ENCODE peak calls at places on chromosome 19, in eight cellular contexts. One of them, this sample, is unnamed.

GRCh38 chr19:33303791-33304759 is 1.7 kb upstream of the CEBPA start:
- DNase-seq in astrocyte of the cerebellum: no peak
- DNase-seq in AG04450: no peak
- DNase-seq in HFFc6: no peak
- DNase-seq in left ventricle myocardium inferior: no peak
- DNase-seq in AG09309: no peak
- DNase-seq in brain microvascular endothelial cell: no peak
- DNase-seq in adrenal gland: no peak
- DNase-seq in this sample: no peak

GRCh38 chr19:32646556-32646955 is 28.4 kb downstream of the ANKRD27 start:
- DNase-seq in astrocyte of the cerebellum: no peak
- DNase-seq in AG04450: no peak
- DNase-seq in HFFc6: no peak
- DNase-seq in left ventricle myocardium inferior: no peak
- DNase-seq in AG09309: no peak
- DNase-seq in brain microvascular endothelial cell: no peak
- DNase-seq in adrenal gland: no peak
- DNase-seq in this sample: no peak

GRCh38 chr19:36460046-36460445 is 29.3 kb downstream of the ZNF566 start:
- DNase-seq in astrocyte of the cerebellum: no peak
- DNase-seq in AG04450: no peak
- DNase-seq in HFFc6: peak; percentile 38
- DNase-seq in left ventricle myocardium inferior: no peak
- DNase-seq in AG09309: no peak
- DNase-seq in brain microvascular endothelial cell: no peak
- DNase-seq in adrenal gland: no peak
- DNase-seq in this sample: no peak

GRCh38 chr19:46428278-46429141 is at the start of gene PNMA8C:
- DNase-seq in astrocyte of the cerebellum: no peak
- DNase-seq in AG04450: no peak
- DNase-seq in HFFc6: peak; percentile 25
- DNase-seq in left ventricle myocardium inferior: peak; percentile 75
- DNase-seq in AG09309: no peak
- DNase-seq in brain microvascular endothelial cell: peak; percentile 57
- DNase-seq in adrenal gland: peak; percentile 96
- DNase-seq in this sample: no peak

GRCh38 chr19:17183271-17183757 is 31.8 kb upstream of the USE1 start:
- DNase-seq in astrocyte of the cerebellum: no peak
- DNase-seq in AG04450: no peak
- DNase-seq in HFFc6: no peak
- DNase-seq in left ventricle myocardium inferior: no peak
- DNase-seq in AG09309: no peak
- DNase-seq in brain microvascular endothelial cell: no peak
- DNase-seq in adrenal gland: no peak
- DNase-seq in this sample: peak; percentile 61

GRCh38 chr19:11155373-11156120 is at the start of gene SPC24:
- DNase-seq in astrocyte of the cerebellum: peak; percentile 97
- DNase-seq in AG04450: peak; percentile 98
- DNase-seq in HFFc6: peak; percentile 99
- DNase-seq in left ventricle myocardium inferior: peak; percentile 94
- DNase-seq in AG09309: peak; percentile 95
- DNase-seq in brain microvascular endothelial cell: peak; percentile 98
- DNase-seq in adrenal gland: peak; percentile 98
- DNase-seq in this sample: peak; percentile 100

GRCh38 chr19:31548941-31549340 is 199.7 kb upstream of the TSHZ3 start:
- DNase-seq in astrocyte of the cerebellum: no peak
- DNase-seq in AG04450: peak; percentile 11
- DNase-seq in HFFc6: peak; percentile 4
- DNase-seq in left ventricle myocardium inferior: peak; percentile 18
- DNase-seq in AG09309: no peak
- DNase-seq in brain microvascular endothelial cell: peak; percentile 2
- DNase-seq in adrenal gland: no peak
- DNase-seq in this sample: no peak

GRCh38 chr19:54164369-54165068 is 5.0 kb upstream of the LENG1 start:
- DNase-seq in astrocyte of the cerebellum: no peak
- DNase-seq in AG04450: no peak
- DNase-seq in HFFc6: no peak
- DNase-seq in left ventricle myocardium inferior: no peak
- DNase-seq in AG09309: no peak
- DNase-seq in brain microvascular endothelial cell: no peak
- DNase-seq in adrenal gland: peak; percentile 81
- DNase-seq in this sample: no peak

GRCh38 chr19:49448432-49448786 is 3.2 kb downstream of the PIH1D1 start:
- DNase-seq in astrocyte of the cerebellum: no peak
- DNase-seq in AG04450: no peak
- DNase-seq in HFFc6: no peak
- DNase-seq in left ventricle myocardium inferior: no peak
- DNase-seq in AG09309: no peak
- DNase-seq in brain microvascular endothelial cell: no peak
- DNase-seq in adrenal gland: no peak
- DNase-seq in this sample: no peak

GRCh38 chr19:50046649-50047503 is 21.1 kb downstream of the ZNF473 start:
- DNase-seq in astrocyte of the cerebellum: no peak
- DNase-seq in AG04450: no peak
- DNase-seq in HFFc6: no peak
- DNase-seq in left ventricle myocardium inferior: peak; percentile 42
- DNase-seq in AG09309: no peak
- DNase-seq in brain microvascular endothelial cell: peak; percentile 7
- DNase-seq in adrenal gland: no peak
- DNase-seq in this sample: no peak

GRCh38 chr19:55474269-55475265 is 1.9 kb upstream of the ZNF628 start:
- DNase-seq in astrocyte of the cerebellum: peak; percentile 75
- DNase-seq in AG04450: no peak
- DNase-seq in HFFc6: no peak
- DNase-seq in left ventricle myocardium inferior: no peak
- DNase-seq in AG09309: peak; percentile 76
- DNase-seq in brain microvascular endothelial cell: no peak
- DNase-seq in adrenal gland: no peak
- DNase-seq in this sample: no peak

GRCh38 chr19:5001547-5002131 is 32.7 kb downstream of the KDM4B start:
- DNase-seq in astrocyte of the cerebellum: peak; percentile 43
- DNase-seq in AG04450: no peak
- DNase-seq in HFFc6: peak; percentile 75
- DNase-seq in left ventricle myocardium inferior: no peak
- DNase-seq in AG09309: peak; percentile 40
- DNase-seq in brain microvascular endothelial cell: peak; percentile 57
- DNase-seq in adrenal gland: peak; percentile 48
- DNase-seq in this sample: peak; percentile 58

GRCh38 chr19:12884926-12885748 is 1.9 kb downstream of the KLF1 start:
- DNase-seq in astrocyte of the cerebellum: no peak
- DNase-seq in AG04450: no peak
- DNase-seq in HFFc6: no peak
- DNase-seq in left ventricle myocardium inferior: peak; percentile 60
- DNase-seq in AG09309: no peak
- DNase-seq in brain microvascular endothelial cell: peak; percentile 18
- DNase-seq in adrenal gland: peak; percentile 43
- DNase-seq in this sample: peak; percentile 80
- TF ChIP-seq CTCF in astrocyte of the cerebellum: peak; percentile 45
- TF ChIP-seq CTCF in AG04450: peak; percentile 54
- TF ChIP-seq CTCF in HFFc6: peak; percentile 69
- TF ChIP-seq CTCF in left ventricle myocardium inferior: peak; percentile 71
- TF ChIP-seq CTCF in AG09309: peak; percentile 63
- TF ChIP-seq CTCF in brain microvascular endothelial cell: peak; percentile 69
- TF ChIP-seq CTCF in adrenal gland: peak; percentile 23
- TF ChIP-seq CTCF in this sample: peak; percentile 76

DNA sequence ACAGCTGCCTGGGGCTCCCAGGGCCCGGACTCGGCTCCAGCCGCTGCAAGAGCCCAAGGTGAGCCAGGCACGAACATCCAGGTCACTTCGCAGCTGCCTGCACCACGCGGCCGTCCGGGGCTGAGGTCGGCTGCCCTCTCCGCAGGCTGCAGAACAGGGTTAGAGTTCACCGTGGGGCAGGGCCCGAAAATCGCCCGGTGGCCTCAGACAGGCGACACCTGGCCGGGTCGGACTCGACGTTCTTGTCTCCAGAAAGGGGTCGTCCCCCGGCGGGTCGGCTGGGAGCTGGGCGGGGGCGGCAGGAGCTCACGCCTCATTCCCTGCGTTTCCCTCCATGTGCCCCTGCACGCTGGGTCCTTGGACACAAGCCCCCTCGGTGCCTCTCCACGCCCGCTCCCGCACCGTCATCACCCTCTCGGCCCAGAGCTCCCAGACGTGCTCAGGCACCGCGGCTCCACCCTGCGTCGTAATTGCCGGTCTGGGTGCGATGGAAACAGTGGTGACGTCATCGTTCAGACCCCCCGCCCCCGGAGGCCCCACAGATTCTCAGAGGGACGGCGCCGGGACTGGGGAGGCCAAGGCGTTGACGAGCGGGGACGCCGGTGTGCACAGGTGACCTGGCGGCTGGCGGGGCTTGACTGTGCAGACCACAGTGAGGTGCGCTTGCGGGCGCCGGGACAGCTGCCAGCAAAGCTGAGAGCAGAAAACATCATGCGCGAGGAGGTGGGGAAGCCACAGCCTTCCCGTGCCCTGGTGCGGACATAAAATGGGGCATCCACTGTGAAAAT is 4.0 kb upstream of the GRIN3B start:
- DNase-seq in astrocyte of the cerebellum: no peak
- DNase-seq in AG04450: no peak
- DNase-seq in HFFc6: peak; percentile 45
- DNase-seq in left ventricle myocardium inferior: no peak
- DNase-seq in AG09309: no peak
- DNase-seq in brain microvascular endothelial cell: peak; percentile 45
- DNase-seq in adrenal gland: no peak
- DNase-seq in this sample: peak; percentile 72
- TF ChIP-seq CTCF in astrocyte of the cerebellum: no peak
- TF ChIP-seq CTCF in AG04450: no peak
- TF ChIP-seq CTCF in HFFc6: no peak
- TF ChIP-seq CTCF in left ventricle myocardium inferior: no peak
- TF ChIP-seq CTCF in AG09309: no peak
- TF ChIP-seq CTCF in brain microvascular endothelial cell: no peak
- TF ChIP-seq CTCF in adrenal gland: no peak
- TF ChIP-seq CTCF in this sample: no peak

GRCh38 chr19:38849746-38850230 is at the start of gene HNRNPL:
- DNase-seq in astrocyte of the cerebellum: no peak
- DNase-seq in AG04450: no peak
- DNase-seq in HFFc6: no peak
- DNase-seq in left ventricle myocardium inferior: no peak
- DNase-seq in AG09309: no peak
- DNase-seq in brain microvascular endothelial cell: no peak
- DNase-seq in adrenal gland: no peak
- DNase-seq in this sample: peak; percentile 94

GRCh38 chr19:38850976-38851621 is 1.3 kb upstream of the HNRNPL start:
- DNase-seq in astrocyte of the cerebellum: no peak
- DNase-seq in AG04450: no peak
- DNase-seq in HFFc6: no peak
- DNase-seq in left ventricle myocardium inferior: peak; percentile 35
- DNase-seq in AG09309: no peak
- DNase-seq in brain microvascular endothelial cell: no peak
- DNase-seq in adrenal gland: peak; percentile 65
- DNase-seq in this sample: no peak

GRCh38 chr19:38849147-38849745 is 540 bp downstream of the HNRNPL start:
- DNase-seq in astrocyte of the cerebellum: peak; percentile 84
- DNase-seq in AG04450: peak; percentile 89
- DNase-seq in HFFc6: peak; percentile 90
- DNase-seq in left ventricle myocardium inferior: peak; percentile 97
- DNase-seq in AG09309: peak; percentile 62
- DNase-seq in brain microvascular endothelial cell: peak; percentile 91
- DNase-seq in adrenal gland: peak; percentile 97
- DNase-seq in this sample: peak; percentile 97

GRCh38 chr19:38851622-38852230 is 1.9 kb upstream of the HNRNPL start:
- DNase-seq in astrocyte of the cerebellum: peak; percentile 71
- DNase-seq in AG04450: peak; percentile 79
- DNase-seq in HFFc6: peak; percentile 83
- DNase-seq in left ventricle myocardium inferior: peak; percentile 95
- DNase-seq in AG09309: peak; percentile 62
- DNase-seq in brain microvascular endothelial cell: peak; percentile 78
- DNase-seq in adrenal gland: peak; percentile 93
- DNase-seq in this sample: peak; percentile 91

DNA sequence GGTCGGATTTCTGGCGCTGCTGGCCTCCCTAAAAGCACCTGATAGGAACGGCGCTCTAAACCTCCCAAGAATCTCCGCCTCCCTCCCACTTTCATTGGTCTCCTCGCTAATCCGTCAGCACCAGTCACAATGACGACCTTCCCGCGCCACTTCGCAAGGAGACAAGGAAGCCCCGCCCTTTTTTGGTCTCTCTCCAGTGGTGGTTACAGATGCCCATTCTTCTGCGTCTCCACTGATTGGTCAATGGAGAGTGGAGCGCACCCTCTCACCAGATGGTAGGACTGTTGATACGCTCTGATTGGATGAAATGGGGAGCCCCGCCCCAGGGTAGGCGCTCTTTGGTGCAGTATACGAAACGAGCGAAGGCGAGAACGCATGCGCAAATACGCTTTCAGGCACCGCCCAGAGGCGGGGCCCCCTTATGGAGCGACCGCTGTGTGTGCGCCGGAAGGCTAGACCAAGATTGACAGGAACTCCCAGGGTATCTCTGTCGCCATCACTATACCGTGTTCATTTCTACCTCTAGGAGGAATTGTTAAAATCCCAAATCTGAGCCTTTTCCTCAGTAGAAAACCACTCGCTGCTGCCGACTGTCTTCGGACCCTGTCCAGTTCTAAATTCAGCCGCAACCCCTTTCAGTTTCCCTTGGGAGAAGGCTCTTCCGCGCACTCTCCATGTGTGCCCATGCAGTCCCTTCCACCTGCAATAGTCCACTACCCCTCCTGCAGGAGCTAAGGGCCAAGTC is 617 bp upstream of the HNRNPL start:
- DNase-seq in astrocyte of the cerebellum: peak; percentile 100
- DNase-seq in AG04450: peak; percentile 100
- DNase-seq in HFFc6: peak; percentile 100
- DNase-seq in left ventricle myocardium inferior: peak; percentile 99
- DNase-seq in AG09309: peak; percentile 100
- DNase-seq in brain microvascular endothelial cell: peak; percentile 100
- DNase-seq in adrenal gland: peak; percentile 100
- DNase-seq in this sample: peak; percentile 93
- TF ChIP-seq CTCF in astrocyte of the cerebellum: peak; percentile 10
- TF ChIP-seq CTCF in AG04450: peak; percentile 23
- TF ChIP-seq CTCF in HFFc6: peak; percentile 47
- TF ChIP-seq CTCF in left ventricle myocardium inferior: peak; percentile 41
- TF ChIP-seq CTCF in AG09309: no peak
- TF ChIP-seq CTCF in brain microvascular endothelial cell: peak; percentile 14
- TF ChIP-seq CTCF in adrenal gland: peak; percentile 49
- TF ChIP-seq CTCF in this sample: no peak

DNA sequence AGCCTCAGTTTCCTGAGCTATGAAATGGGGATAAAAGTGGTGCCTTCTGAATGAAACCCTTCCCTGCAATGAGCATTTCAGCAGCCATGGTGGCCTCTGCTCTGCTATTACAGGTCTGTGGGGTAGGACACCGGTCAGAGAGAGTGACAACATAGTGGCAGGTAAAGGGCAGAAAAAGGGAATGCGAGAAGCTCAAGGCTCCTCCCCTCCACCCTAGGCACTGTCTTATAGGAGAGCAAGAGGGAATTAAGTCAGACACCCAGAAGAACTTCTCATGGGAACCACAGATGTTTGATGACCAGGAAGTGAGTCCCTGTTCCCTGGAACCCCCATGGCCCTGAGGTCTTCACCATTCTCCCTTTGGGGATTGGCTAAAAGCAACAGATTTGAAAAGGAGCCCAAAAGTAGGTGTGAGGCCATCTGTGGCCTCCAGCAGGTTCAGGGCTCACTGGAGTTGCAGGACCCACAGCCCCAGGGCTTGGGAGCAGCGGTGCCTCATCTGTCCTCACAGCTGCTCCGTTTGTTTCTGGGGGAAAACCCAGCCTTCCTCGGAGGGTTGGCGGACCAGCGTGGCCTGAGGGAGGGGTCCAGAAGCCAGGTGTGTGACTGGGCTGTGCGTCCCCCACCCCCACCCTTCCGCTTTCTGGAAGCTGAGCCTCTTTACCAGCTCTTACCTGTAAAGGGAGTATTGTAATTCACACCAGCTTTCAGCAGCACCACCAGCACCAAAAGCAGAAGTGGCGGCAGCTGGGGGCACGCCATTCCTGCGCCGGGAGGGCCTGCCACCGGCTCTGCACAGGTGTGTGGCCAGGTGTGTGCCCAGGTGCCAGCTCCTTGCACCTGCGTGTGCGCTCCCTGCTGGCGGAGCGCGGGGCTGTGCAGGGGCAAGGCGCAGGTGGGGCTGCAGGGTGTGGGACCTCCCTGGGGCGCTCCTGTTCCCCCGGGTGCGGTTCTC is 19.4 kb downstream of the IQCN start:
- DNase-seq in astrocyte of the cerebellum: no peak
- DNase-seq in AG04450: no peak
- DNase-seq in HFFc6: no peak
- DNase-seq in left ventricle myocardium inferior: no peak
- DNase-seq in AG09309: no peak
- DNase-seq in brain microvascular endothelial cell: no peak
- DNase-seq in adrenal gland: no peak
- DNase-seq in this sample: no peak
- TF ChIP-seq CTCF in astrocyte of the cerebellum: no peak
- TF ChIP-seq CTCF in AG04450: no peak
- TF ChIP-seq CTCF in HFFc6: peak; percentile 26
- TF ChIP-seq CTCF in left ventricle myocardium inferior: no peak
- TF ChIP-seq CTCF in AG09309: no peak
- TF ChIP-seq CTCF in brain microvascular endothelial cell: peak; percentile 4
- TF ChIP-seq CTCF in adrenal gland: no peak
- TF ChIP-seq CTCF in this sample: peak; percentile 5